ENCODE peak calls at places on chromosomes 16 and 17, in nine cellular contexts. Q, D, P, A, M, I, B, S and Y are unnamed samples.

GRCh38 chr16:50305441-50306061 is 39.2 kb downstream of the ADCY7 start:
- DNase-seq in Q (no peak), D (no peak), P (no peak), A (no peak), M (no peak), I (no peak), B (no peak), S (no peak), Y (no peak)

GRCh38 chr17:45828171-45829133 is 16.2 kb upstream of the SPPL2C start:
- DNase-seq in Q (no peak), D (no peak), P (no peak), A (no peak), M (no peak), I (no peak), B (peak; percentile 72), S (no peak), Y (no peak)

GRCh38 chr17:75267403-75268232 is 3.4 kb downstream of the MIF4GD start:
- DNase-seq in Q (no peak), D (no peak), P (no peak), A (no peak), M (no peak), I (no peak), B (no peak), S (peak; percentile 32), Y (no peak)

GRCh38 chr16:66972983-66973382 is 11.9 kb downstream of the CES3 start:
- DNase-seq in Q (no peak), D (no peak), P (no peak), A (no peak), M (no peak), I (no peak), B (no peak), S (no peak), Y (no peak)

GRCh38 chr17:74604748-74605147 is 12.7 kb upstream of the CD300LD start:
- DNase-seq in Q (no peak), D (no peak), P (no peak), A (no peak), M (no peak), I (no peak), B (no peak), S (no peak), Y (no peak)

GRCh38 chr16:89344846-89345577 is 127.5 kb downstream of the ZNF778 start:
- DNase-seq in Q (no peak), D (no peak), P (no peak), A (no peak), M (no peak), I (no peak), B (no peak), S (no peak), Y (no peak)

GRCh38 chr16:11744075-11744470 is 1.4 kb upstream of the TXNDC11 start:
- DNase-seq in Q (no peak), D (no peak), P (no peak), A (no peak), M (no peak), I (no peak), B (peak; percentile 19), S (no peak), Y (no peak)

GRCh38 chr16:48300391-48300856 is 53.1 kb upstream of the ABCC11 start:
- DNase-seq in Q (peak; percentile 88), D (no peak), P (peak; percentile 20), A (no peak), M (no peak), I (no peak), B (no peak), S (no peak), Y (peak; percentile 96)

GRCh38 chr16:88619859-88620655 is 18.3 kb upstream of the IL17C start:
- DNase-seq in Q (peak; percentile 98), D (no peak), P (no peak), A (peak; percentile 50), M (no peak), I (no peak), B (no peak), S (no peak), Y (no peak)

GRCh38 chr16:57985204-57986121 is 14.5 kb upstream of the CNGB1 start:
- DNase-seq in Q (no peak), D (no peak), P (peak; percentile 42), A (no peak), M (no peak), I (no peak), B (no peak), S (no peak), Y (no peak)

GRCh38 chr17:2786176-2786881 is 9.9 kb upstream of the RAP1GAP2 start:
- DNase-seq in Q (peak; percentile 69), D (peak; percentile 90), P (no peak), A (peak; percentile 78), M (peak; percentile 90), I (peak; percentile 11), B (peak; percentile 63), S (peak; percentile 93), Y (peak; percentile 71)

GRCh38 chr17:54992797-54993639 is 24.5 kb downstream of the STXBP4 start:
- DNase-seq in Q (peak; percentile 54), D (no peak), P (no peak), A (no peak), M (no peak), I (peak; percentile 3), B (peak; percentile 38), S (peak; percentile 20), Y (peak; percentile 74)

GRCh38 chr17:345992-346785 is 6.4 kb downstream of the RPH3AL start:
- DNase-seq in Q (no peak), D (no peak), P (no peak), A (no peak), M (no peak), I (no peak), B (peak; percentile 47), S (no peak), Y (no peak)

GRCh38 chr17:39198186-39198566 is 707 bp upstream of the CACNB1 start:
- DNase-seq in Q (no peak), D (no peak), P (no peak), A (no peak), M (no peak), I (no peak), B (no peak), S (no peak), Y (no peak)

GRCh38 chr17:59533694-59534093 is 31.7 kb upstream of the DHX40 start:
- DNase-seq in Q (no peak), D (no peak), P (no peak), A (no peak), M (no peak), I (no peak), B (no peak), S (no peak), Y (no peak)

GRCh38 chr16:88799569-88800276 is 3.9 kb upstream of the CDT1 start:
- DNase-seq in Q (no peak), D (peak; percentile 29), P (no peak), A (no peak), M (no peak), I (no peak), B (no peak), S (no peak), Y (no peak)

GRCh38 chr16:19502395-19503131 is 19.3 kb downstream of the GDE1 start:
- DNase-seq in Q (peak; percentile 73), D (peak; percentile 63), P (peak; percentile 60), A (peak; percentile 27), M (peak; percentile 52), I (no peak), B (peak; percentile 70), S (peak; percentile 83), Y (peak; percentile 84)

GRCh38 chr17:50631195-50631907 is 3.3 kb upstream of the ABCC3 start:
- DNase-seq in Q (no peak), D (no peak), P (no peak), A (no peak), M (no peak), I (no peak), B (no peak), S (no peak), Y (peak; percentile 22)

GRCh38 chr17:76560036-76560876 is 20.4 kb downstream of the PRCD start:
- DNase-seq in Q (no peak), D (no peak), P (no peak), A (no peak), M (no peak), I (no peak), B (no peak), S (no peak), Y (no peak)

GRCh38 chr16:4942481-4942880 is 5.5 kb upstream of the PPL start:
- DNase-seq in Q (no peak), D (no peak), P (peak; percentile 36), A (no peak), M (no peak), I (no peak), B (no peak), S (no peak), Y (no peak)

GRCh38 chr17:19510903-19511302 is 22.8 kb upstream of the SLC47A1 start:
- DNase-seq in Q (no peak), D (no peak), P (peak; percentile 41), A (no peak), M (no peak), I (no peak), B (no peak), S (peak; percentile 47), Y (no peak)

GRCh38 chr17:2965621-2966275 is 97.7 kb downstream of the OR1D5 start:
- DNase-seq in Q (peak; percentile 74), D (no peak), P (no peak), A (no peak), M (no peak), I (no peak), B (peak; percentile 38), S (no peak), Y (peak; percentile 30)

GRCh38 chr17:79522414-79522813 is 88.4 kb downstream of the RBFOX3 start:
- DNase-seq in Q (no peak), D (no peak), P (no peak), A (no peak), M (no peak), I (no peak), B (no peak), S (no peak), Y (no peak)

GRCh38 chr16:53817117-53817516 is 113.2 kb downstream of the FTO start:
- DNase-seq in Q (peak; percentile 96), D (no peak), P (peak; percentile 14), A (no peak), M (no peak), I (peak; percentile 73), B (peak; percentile 93), S (no peak), Y (peak; percentile 97)

GRCh38 chr17:48240562-48241130 is 133.1 kb downstream of the SNX11 start:
- DNase-seq in Q (peak; percentile 11), D (no peak), P (no peak), A (no peak), M (no peak), I (no peak), B (peak; percentile 78), S (no peak), Y (no peak)

GRCh38 chr17:58706351-58707140 is 14.1 kb downstream of the RAD51C start:
- DNase-seq in Q (no peak), D (no peak), P (no peak), A (no peak), M (no peak), I (no peak), B (no peak), S (no peak), Y (no peak)

GRCh38 chr16:2244926-2245795 is 6.2 kb downstream of the ECI1 start:
- DNase-seq in Q (no peak), D (no peak), P (no peak), A (no peak), M (no peak), I (no peak), B (no peak), S (no peak), Y (no peak)

GRCh38 chr17:57940653-57941329 is 14.4 kb downstream of the CUEDC1 start:
- DNase-seq in Q (no peak), D (peak; percentile 25), P (peak; percentile 62), A (no peak), M (no peak), I (no peak), B (peak; percentile 90), S (no peak), Y (no peak)

GRCh38 chr16:31711344-31711845 is 162.2 kb upstream of the ZNF267 start:
- DNase-seq in Q (no peak), D (no peak), P (no peak), A (no peak), M (no peak), I (no peak), B (no peak), S (no peak), Y (no peak)

GRCh38 chr16:14301150-14302030 is 230.3 kb downstream of the MRTFB start:
- DNase-seq in Q (no peak), D (peak; percentile 26), P (peak; percentile 42), A (no peak), M (no peak), I (no peak), B (peak; percentile 37), S (peak; percentile 37), Y (peak; percentile 24)

GRCh38 chr16:85894266-85894665 is 4.7 kb upstream of the IRF8 start:
- DNase-seq in Q (no peak), D (no peak), P (no peak), A (no peak), M (no peak), I (no peak), B (no peak), S (no peak), Y (no peak)